ENCODE peak calls at places on chromosomes 6 and 20, in nine cellular contexts. One of them, this sample, is unnamed.
A peak's percentile ranks its signal among the peaks of the same experiment; 100 is the strongest.

GRCh38 chr6:140064371-140064770 is 689.9 kb upstream of the CITED2 start:
- DNase-seq in ovary: no peak
- DNase-seq in sigmoid colon: no peak
- DNase-seq in GM12878: no peak
- DNase-seq in H1: no peak
- DNase-seq in suprapubic skin: no peak
- DNase-seq in esophagus muscularis mucosa: no peak
- DNase-seq in transverse colon: no peak
- DNase-seq in A549: no peak
- DNase-seq in this sample: no peak

GRCh38 chr6:42366011-42366705 is 85.6 kb downstream of the TRERF1 start:
- DNase-seq in sigmoid colon: no peak
- DNase-seq in H1: no peak
- DNase-seq in esophagus muscularis mucosa: no peak
- DNase-seq in GM12878: no peak
- DNase-seq in transverse colon: no peak
- DNase-seq in ovary: no peak
- DNase-seq in A549: no peak
- DNase-seq in suprapubic skin: no peak
- DNase-seq in this sample: no peak

GRCh38 chr6:39931607-39932006 is 2.7 kb downstream of the MOCS1 start:
- DNase-seq in sigmoid colon: no peak
- DNase-seq in suprapubic skin: no peak
- DNase-seq in esophagus muscularis mucosa: no peak
- DNase-seq in ovary: no peak
- DNase-seq in transverse colon: no peak
- DNase-seq in A549: no peak
- DNase-seq in H1: no peak
- DNase-seq in GM12878: no peak
- DNase-seq in this sample: no peak

GRCh38 chr6:25793970-25794369 is 37.9 kb downstream of the SLC17A1 start:
- DNase-seq in esophagus muscularis mucosa: no peak
- DNase-seq in ovary: no peak
- DNase-seq in GM12878: no peak
- DNase-seq in A549: no peak
- DNase-seq in H1: no peak
- DNase-seq in transverse colon: no peak
- DNase-seq in sigmoid colon: no peak
- DNase-seq in suprapubic skin: no peak
- DNase-seq in this sample: no peak

GRCh38 chr6:654136-654535 is 2.8 kb downstream of the HUS1B start:
- DNase-seq in transverse colon: no peak
- DNase-seq in GM12878: no peak
- DNase-seq in H1: no peak
- DNase-seq in suprapubic skin: no peak
- DNase-seq in sigmoid colon: no peak
- DNase-seq in A549: no peak
- DNase-seq in ovary: no peak
- DNase-seq in esophagus muscularis mucosa: no peak
- DNase-seq in this sample: no peak

GRCh38 chr20:37349517-37350491 is 3.9 kb downstream of the SRC start:
- DNase-seq in sigmoid colon: peak; percentile 65
- DNase-seq in suprapubic skin: peak; percentile 78
- DNase-seq in GM12878: no peak
- DNase-seq in transverse colon: no peak
- DNase-seq in esophagus muscularis mucosa: no peak
- DNase-seq in ovary: no peak
- DNase-seq in H1: no peak
- DNase-seq in A549: peak; percentile 44
- DNase-seq in this sample: no peak

GRCh38 chr6:131858765-131859490 is 51.1 kb downstream of the ENPP1 start:
- DNase-seq in esophagus muscularis mucosa: no peak
- DNase-seq in suprapubic skin: no peak
- DNase-seq in sigmoid colon: no peak
- DNase-seq in transverse colon: no peak
- DNase-seq in A549: no peak
- DNase-seq in H1: no peak
- DNase-seq in ovary: no peak
- DNase-seq in GM12878: no peak
- DNase-seq in this sample: no peak

GRCh38 chr6:118679293-118679692 is 27.9 kb upstream of the CEP85L start:
- DNase-seq in ovary: no peak
- DNase-seq in H1: no peak
- DNase-seq in sigmoid colon: no peak
- DNase-seq in esophagus muscularis mucosa: peak; percentile 8
- DNase-seq in A549: no peak
- DNase-seq in GM12878: no peak
- DNase-seq in suprapubic skin: no peak
- DNase-seq in transverse colon: no peak
- DNase-seq in this sample: no peak

GRCh38 chr6:903746-904145 is 210.8 kb upstream of the EXOC2 start:
- DNase-seq in ovary: no peak
- DNase-seq in transverse colon: no peak
- DNase-seq in GM12878: no peak
- DNase-seq in suprapubic skin: no peak
- DNase-seq in A549: no peak
- DNase-seq in sigmoid colon: no peak
- DNase-seq in H1: no peak
- DNase-seq in esophagus muscularis mucosa: no peak
- DNase-seq in this sample: no peak

GRCh38 chr20:9886227-9886626 is 47.4 kb upstream of the PAK5 start:
- DNase-seq in GM12878: no peak
- DNase-seq in esophagus muscularis mucosa: no peak
- DNase-seq in A549: no peak
- DNase-seq in transverse colon: no peak
- DNase-seq in ovary: no peak
- DNase-seq in H1: no peak
- DNase-seq in suprapubic skin: no peak
- DNase-seq in sigmoid colon: no peak
- DNase-seq in this sample: no peak

GRCh38 chr6:170584181-170584953 is at the start of gene PDCD2:
- DNase-seq in transverse colon: peak; percentile 95
- DNase-seq in sigmoid colon: peak; percentile 96
- DNase-seq in A549: peak; percentile 88
- DNase-seq in suprapubic skin: peak; percentile 97
- DNase-seq in esophagus muscularis mucosa: peak; percentile 96
- DNase-seq in H1: peak; percentile 89
- DNase-seq in GM12878: peak; percentile 54
- DNase-seq in ovary: peak; percentile 86
- DNase-seq in this sample: peak; percentile 79

DNA sequence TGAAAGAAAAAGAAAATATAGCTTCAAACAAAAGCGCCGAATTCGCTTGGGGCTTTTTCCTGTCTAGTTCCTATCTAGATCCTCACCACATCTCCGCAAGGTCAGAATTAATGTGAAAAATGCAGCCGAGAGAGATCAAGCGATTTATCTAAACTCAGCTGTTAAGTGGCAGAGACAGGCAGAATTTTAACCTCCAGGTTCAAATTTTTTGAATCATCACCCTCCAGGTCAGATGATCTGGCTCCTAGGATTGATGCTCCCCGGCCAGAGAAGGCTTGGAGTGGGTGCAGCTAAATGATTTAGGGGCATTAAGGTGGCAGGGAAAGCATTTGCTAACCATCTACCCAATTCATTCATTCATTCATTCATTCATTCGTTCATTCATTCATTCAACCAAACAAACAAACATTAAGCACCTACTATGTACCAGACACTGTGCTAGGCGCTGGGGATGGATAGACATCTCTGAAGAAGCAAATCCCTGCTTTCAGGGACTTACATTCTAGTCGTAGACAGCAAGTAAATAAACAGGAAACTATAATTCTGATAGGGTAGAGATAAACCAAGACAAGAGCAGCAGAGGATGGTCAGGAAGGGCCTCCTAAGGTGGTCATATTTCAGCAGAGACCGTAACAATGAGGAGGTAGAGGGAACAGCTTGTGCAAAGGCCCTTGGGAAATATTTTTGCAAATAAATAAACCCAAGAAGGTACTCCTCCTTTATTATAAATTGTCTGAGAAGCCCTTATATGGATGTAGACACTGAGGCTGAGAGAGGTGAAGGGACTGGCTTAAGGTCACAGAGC is 672 bp upstream of the UBE2V1 start:
- DNase-seq in H1: no peak
- DNase-seq in esophagus muscularis mucosa: no peak
- DNase-seq in GM12878: no peak
- DNase-seq in suprapubic skin: peak; percentile 0
- DNase-seq in sigmoid colon: no peak
- DNase-seq in ovary: no peak
- DNase-seq in A549: no peak
- DNase-seq in transverse colon: no peak
- DNase-seq in this sample: no peak
- TF ChIP-seq POLR2A in H1: no peak
- TF ChIP-seq POLR2A in esophagus muscularis mucosa: no peak
- TF ChIP-seq POLR2A in GM12878: no peak
- TF ChIP-seq POLR2A in suprapubic skin: no peak
- TF ChIP-seq POLR2A in sigmoid colon: no peak
- TF ChIP-seq POLR2A in ovary: no peak
- TF ChIP-seq POLR2A in A549: no peak
- TF ChIP-seq POLR2A in transverse colon: no peak
- TF ChIP-seq POLR2A in this sample: no peak

DNA sequence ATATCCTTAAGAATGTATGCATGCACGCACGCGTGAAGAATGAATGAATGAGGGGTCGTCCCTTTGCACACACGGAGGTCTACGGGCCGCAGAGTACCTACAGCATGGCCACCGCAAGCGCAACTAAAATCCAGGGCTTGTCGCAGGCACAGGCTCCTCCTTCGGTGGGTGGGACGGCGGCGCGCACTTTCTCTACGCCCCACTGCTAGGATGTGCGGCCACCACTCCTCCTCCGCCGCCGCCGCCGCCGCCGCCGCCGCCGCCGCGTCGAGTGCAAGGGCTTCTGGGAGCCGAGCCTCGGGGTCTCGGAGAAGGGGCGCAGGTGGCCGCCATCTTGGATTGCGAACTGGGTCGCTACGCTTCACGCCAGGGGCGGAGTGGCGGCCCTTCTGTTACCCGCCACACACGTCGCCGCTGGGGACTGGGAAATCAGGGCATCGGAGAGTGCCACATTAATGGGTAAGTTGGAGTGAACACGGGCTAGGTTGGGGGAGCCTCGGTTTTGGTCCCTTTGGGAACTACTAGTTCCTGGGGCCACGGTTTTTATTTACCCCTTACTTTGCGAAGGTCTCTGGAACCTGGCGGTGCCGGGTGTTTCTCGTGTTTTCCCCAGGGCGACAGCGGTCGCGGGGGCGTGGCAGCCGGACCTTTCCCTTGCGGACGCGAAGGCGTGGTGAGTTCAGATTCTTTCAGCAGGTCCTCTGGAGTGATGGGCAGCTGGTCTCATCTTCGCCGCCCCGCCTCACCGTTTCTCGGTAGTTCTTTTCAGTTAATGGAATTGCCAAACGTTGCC is at the start of gene KPNA5:
- DNase-seq in sigmoid colon: peak; percentile 94
- DNase-seq in A549: peak; percentile 93
- DNase-seq in suprapubic skin: peak; percentile 95
- DNase-seq in H1: peak; percentile 89
- DNase-seq in transverse colon: peak; percentile 93
- DNase-seq in esophagus muscularis mucosa: peak; percentile 95
- DNase-seq in ovary: peak; percentile 87
- DNase-seq in GM12878: peak; percentile 69
- DNase-seq in this sample: peak; percentile 72
- TF ChIP-seq EP300 in sigmoid colon: no peak
- TF ChIP-seq EP300 in A549: no peak
- TF ChIP-seq EP300 in suprapubic skin: no peak
- TF ChIP-seq EP300 in H1: no peak
- TF ChIP-seq EP300 in transverse colon: no peak
- TF ChIP-seq EP300 in esophagus muscularis mucosa: no peak
- TF ChIP-seq EP300 in ovary: no peak
- TF ChIP-seq EP300 in GM12878: no peak
- TF ChIP-seq EP300 in this sample: peak; percentile 90

GRCh38 chr20:31689141-31689540 is 33.5 kb downstream of the BCL2L1 start:
- DNase-seq in sigmoid colon: no peak
- DNase-seq in transverse colon: no peak
- DNase-seq in esophagus muscularis mucosa: no peak
- DNase-seq in A549: no peak
- DNase-seq in H1: no peak
- DNase-seq in ovary: no peak
- DNase-seq in suprapubic skin: no peak
- DNase-seq in GM12878: no peak
- DNase-seq in this sample: no peak
- H3K4me1 ChIP-seq in sigmoid colon: no peaks in the 10 kb centered on the region
- H3K4me1 ChIP-seq in transverse colon: peaks cover 6% of the 10 kb centered on the region
- H3K4me1 ChIP-seq in esophagus muscularis mucosa: peaks cover 49% of the 10 kb centered on the region
- H3K4me1 ChIP-seq in A549: peaks cover 93% of the 10 kb centered on the region
- H3K4me1 ChIP-seq in H1: peaks cover 15% of the 10 kb centered on the region
- H3K4me1 ChIP-seq in ovary: peaks cover 2% of the 10 kb centered on the region
- H3K4me1 ChIP-seq in suprapubic skin: peaks cover 43% of the 10 kb centered on the region
- H3K4me1 ChIP-seq in GM12878: peaks cover 35% of the 10 kb centered on the region
- H3K4me1 ChIP-seq in this sample: peaks cover 74% of the 10 kb centered on the region

GRCh38 chr6:155943635-155944034 is 488.0 kb upstream of the NOX3 start:
- DNase-seq in esophagus muscularis mucosa: no peak
- DNase-seq in suprapubic skin: no peak
- DNase-seq in A549: no peak
- DNase-seq in transverse colon: no peak
- DNase-seq in H1: no peak
- DNase-seq in ovary: no peak
- DNase-seq in GM12878: no peak
- DNase-seq in sigmoid colon: no peak
- DNase-seq in this sample: no peak
- TF ChIP-seq POLR2A in esophagus muscularis mucosa: no peak
- TF ChIP-seq POLR2A in suprapubic skin: no peak
- TF ChIP-seq POLR2A in A549: no peak
- TF ChIP-seq POLR2A in transverse colon: no peak
- TF ChIP-seq POLR2A in H1: no peak
- TF ChIP-seq POLR2A in ovary: no peak
- TF ChIP-seq POLR2A in GM12878: no peak
- TF ChIP-seq POLR2A in sigmoid colon: no peak
- TF ChIP-seq POLR2A in this sample: no peak

GRCh38 chr20:63248835-63249591 is 5.2 kb downstream of the NKAIN4 start:
- DNase-seq in H1: no peak
- DNase-seq in suprapubic skin: no peak
- DNase-seq in ovary: no peak
- DNase-seq in sigmoid colon: no peak
- DNase-seq in GM12878: no peak
- DNase-seq in esophagus muscularis mucosa: no peak
- DNase-seq in transverse colon: no peak
- DNase-seq in A549: no peak
- DNase-seq in this sample: no peak
- TF ChIP-seq EP300 in H1: no peak
- TF ChIP-seq EP300 in suprapubic skin: no peak
- TF ChIP-seq EP300 in ovary: no peak
- TF ChIP-seq EP300 in sigmoid colon: no peak
- TF ChIP-seq EP300 in GM12878: no peak
- TF ChIP-seq EP300 in esophagus muscularis mucosa: no peak
- TF ChIP-seq EP300 in transverse colon: no peak
- TF ChIP-seq EP300 in A549: no peak
- TF ChIP-seq EP300 in this sample: no peak